ENCODE peak calls at places on chromosome 22, in four cellular contexts. X is epithelial cell of esophagus, Z is right atrium auricular region, S is cardiac fibroblast. T is an unnamed sample.

GRCh38 chr22:50189184-50189848 is 3.6 kb downstream of the TRABD start:
- DNase-seq in Z (no peak), S (no peak), X (no peak), T (no peak)

GRCh38 chr22:42696331-42696967 is 24.2 kb downstream of the A4GALT start:
- DNase-seq in Z (no peak), S (no peak), X (no peak), T (no peak)

GRCh38 chr22:45640291-45640940 is 31.2 kb upstream of the ATXN10 start:
- DNase-seq in S (no peak), Z (no peak), X (no peak), T (no peak)

GRCh38 chr22:17057959-17058814 is 26.6 kb upstream of the IL17RA start:
- DNase-seq in Z (no peak), X (peak), S (peak), T (peak)

GRCh38 chr22:32764330-32765116 is 37.0 kb upstream of the TIMP3 start:
- DNase-seq in Z (peak), X (peak), S (peak), T (peak)

GRCh38 chr22:49351761-49352221 is 475.9 kb downstream of the BRD1 start:
- DNase-seq in X (no peak), S (no peak), Z (no peak), T (no peak)

GRCh38 chr22:22882033-22882717 is 5.4 kb upstream of the IGLL5 start:
- DNase-seq in X (peak), S (no peak), Z (peak), T (no peak)

GRCh38 chr22:45720875-45721378 is 49.3 kb downstream of the ATXN10 start:
- DNase-seq in X (peak), Z (no peak), S (no peak), T (no peak)

GRCh38 chr22:47929646-47930185 is 1167.3 kb downstream of the TBC1D22A start:
- DNase-seq in X (no peak), Z (peak), S (no peak), T (no peak)

GRCh38 chr22:21736084-21736642 is 569 bp upstream of the YPEL1 start:
- DNase-seq in S (no peak), Z (no peak), X (no peak), T (no peak)

GRCh38 chr22:41254230-41254629 is 13.5 kb upstream of the CHADL start:
- DNase-seq in S (no peak), Z (no peak), X (no peak), T (no peak)

GRCh38 chr22:23278883-23279675 is 98.8 kb downstream of the BCR start:
- DNase-seq in Z (no peak), S (peak), X (peak), T (no peak)

GRCh38 chr22:46744581-46744980 is 6.5 kb upstream of the CERK start:
- DNase-seq in S (no peak), Z (no peak), X (no peak), T (no peak)

GRCh38 chr22:19448076-19448607 is 631 bp upstream of the C22orf39 start:
- DNase-seq in Z (no peak), S (peak), X (peak), T (peak)

GRCh38 chr22:19449422-19449767 is 1.9 kb upstream of the C22orf39 start:
- DNase-seq in Z (no peak), S (no peak), X (no peak), T (no peak)

GRCh38 chr22:19447388-19448075 is at the start of gene C22orf39:
- DNase-seq in Z (peak), S (peak), X (peak), T (peak)

GRCh38 chr22:19450363-19451175 is 3.1 kb upstream of the C22orf39 start:
- DNase-seq in Z (no peak), X (no peak), S (no peak), T (no peak)

GRCh38 chr22:19448739-19449421 is 1.4 kb upstream of the C22orf39 start:
- DNase-seq in Z (no peak), S (no peak), X (peak), T (no peak)
- TF ChIP-seq CTCF in Z (no peak), S (no peak), X (no peak), T (no peak)

DNA sequence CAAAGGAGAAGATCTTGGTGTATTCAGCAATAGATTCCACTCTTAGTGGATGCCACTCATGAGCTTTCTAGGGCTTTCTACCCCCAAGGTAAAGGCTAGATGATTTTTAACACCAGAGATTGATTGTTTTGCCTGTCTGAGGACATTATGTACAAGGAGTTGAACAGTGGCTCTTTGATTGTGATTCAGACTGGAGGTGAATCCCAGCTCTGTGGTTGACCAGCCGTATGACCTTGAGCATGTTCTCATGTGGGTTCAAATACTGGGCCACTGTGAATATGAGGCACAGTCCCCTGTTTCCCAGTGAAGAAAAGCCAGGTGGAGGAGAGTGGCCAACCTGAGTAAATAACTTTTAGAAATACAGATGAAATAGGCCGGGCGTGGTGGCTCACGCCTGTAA is 24.0 kb upstream of the PARVB start:
- DNase-seq in Z (no peak), X (no peak), S (no peak), T (no peak)
- H3K4me3 ChIP-seq in Z (no peak), X (no peak), S (no peak), T (no peak)

GRCh38 chr22:37226087-37226486 is 13.8 kb upstream of the SSTR3 start:
- DNase-seq in Z (no peak), S (no peak), X (no peak), T (no peak)

GRCh38 chr22:37226514-37226913 is 14.2 kb upstream of the SSTR3 start:
- DNase-seq in Z (no peak), S (no peak), X (no peak), T (no peak)

GRCh38 chr22:37224757-37225420 is 12.6 kb upstream of the SSTR3 start:
- DNase-seq in S (no peak), X (no peak), Z (no peak), T (no peak)

GRCh38 chr22:37223965-37224551 is 11.8 kb upstream of the SSTR3 start:
- DNase-seq in S (no peak), Z (no peak), X (no peak), T (no peak)

DNA sequence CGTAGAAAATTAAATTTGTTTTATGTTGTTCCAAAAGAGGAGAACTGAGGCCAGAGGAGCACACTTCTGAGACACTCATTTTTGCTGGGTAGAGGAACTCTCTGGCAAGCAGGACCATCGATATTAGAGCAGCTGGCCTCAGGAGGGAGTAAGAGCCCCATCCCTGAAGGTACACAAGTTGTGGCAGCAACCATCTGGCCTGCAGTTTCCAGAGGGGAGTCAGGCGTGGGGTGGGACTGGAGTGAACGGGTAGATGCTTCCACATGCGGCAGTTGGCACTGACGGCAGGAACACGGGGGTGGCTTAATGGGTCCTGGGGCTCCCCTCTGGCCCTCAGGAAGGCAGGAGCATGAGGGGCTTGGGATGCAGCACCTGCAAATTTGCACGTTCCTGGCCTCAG is 13.2 kb upstream of the SSTR3 start:
- DNase-seq in S (peak), Z (no peak), X (no peak), T (no peak)
- TF ChIP-seq CTCF in S (peak), Z (no peak), X (peak), T (peak)

GRCh38 chr22:27913162-27913741 is 5.8 kb downstream of the PITPNB start:
- DNase-seq in Z (no peak), S (peak), X (no peak), T (no peak)
- H3K4me3 ChIP-seq in Z (no peak), S (no peak), X (no peak), T (no peak)

T was measured in astrocyte of the spinal cord.